ENCODE peak calls at places on chromosomes 13 and 19, in five cellular contexts. Z, J, B, O and A are unnamed samples.

GRCh38 chr19:42023121-42023942 is 29.3 kb upstream of the ATP1A3 start:
- DNase-seq in J (peak), Z (no peak), B (peak), O (peak), A (peak)

GRCh38 chr19:33815410-33816340 is 19.0 kb downstream of the KCTD15 start:
- DNase-seq in O (no peak), Z (no peak), B (no peak), J (peak), A (no peak)

GRCh38 chr19:45404557-45405434 is at the start of gene PPP1R13L:
- DNase-seq in B (peak), J (peak), Z (peak), O (peak), A (peak)

GRCh38 chr19:28710278-28710677 is 502.7 kb downstream of the UQCRFS1 start:
- DNase-seq in B (peak), J (peak), Z (peak), O (peak), A (peak)

GRCh38 chr19:21314676-21315075 is 14.5 kb downstream of the ZNF708 start:
- DNase-seq in O (no peak), J (peak), B (no peak), Z (no peak), A (no peak)

GRCh38 chr13:52411629-52412028 is 5.7 kb upstream of the THSD1 start:
- DNase-seq in B (no peak), J (no peak), Z (peak), O (no peak), A (no peak)

GRCh38 chr19:12996542-12997094 is 1.3 kb downstream of the NFIX start:
- DNase-seq in O (peak), Z (no peak), J (peak), B (peak), A (no peak)

GRCh38 chr19:52992109-52993004 is 21.4 kb upstream of the ERVV-1 start:
- DNase-seq in J (peak), Z (no peak), B (peak), O (no peak), A (no peak)

GRCh38 chr13:113928701-113929627 is 44.9 kb downstream of the C13orf46 start:
- DNase-seq in O (no peak), Z (no peak), J (peak), B (no peak), A (no peak)

GRCh38 chr13:42401376-42401775 is 129.4 kb downstream of the AKAP11 start:
- DNase-seq in J (no peak), B (no peak), Z (no peak), O (no peak), A (no peak)

GRCh38 chr19:43474986-43475705 is 9.7 kb upstream of the LYPD3 start:
- DNase-seq in B (peak), Z (no peak), O (no peak), J (peak), A (peak)

GRCh38 chr13:56907766-56908165 is 233.0 kb upstream of the PRR20A start:
- DNase-seq in B (no peak), Z (no peak), O (no peak), J (no peak), A (no peak)

GRCh38 chr19:19444694-19445155 is 39.2 kb downstream of the GATAD2A start:
- DNase-seq in J (no peak), Z (no peak), O (no peak), B (no peak), A (no peak)

GRCh38 chr19:29325241-29325975 is 112.5 kb upstream of the UQCRFS1 start:
- DNase-seq in J (no peak), O (no peak), Z (no peak), B (no peak), A (no peak)

GRCh38 chr19:52331757-52332156 is 4.3 kb upstream of the ZNF610 start:
- DNase-seq in Z (no peak), B (no peak), O (no peak), J (no peak), A (no peak)

GRCh38 chr19:12350185-12350889 is 15.1 kb downstream of the ZNF442 start:
- DNase-seq in Z (no peak), O (no peak), B (no peak), J (no peak), A (no peak)

GRCh38 chr13:28714651-28715050 is 4.1 kb downstream of the SLC46A3 start:
- DNase-seq in Z (no peak), J (no peak), O (no peak), B (no peak), A (no peak)

GRCh38 chr13:94664889-94665288 is 47.5 kb downstream of the SOX21 start:
- DNase-seq in O (no peak), J (no peak), Z (no peak), B (no peak), A (no peak)

GRCh38 chr13:112688560-112689497 is 1.0 kb upstream of the ATP11A start:
- DNase-seq in Z (no peak), B (no peak), O (peak), J (no peak), A (no peak)

GRCh38 chr13:102799544-102800144 is 725 bp downstream of the BIVM start:
- DNase-seq in O (no peak), B (peak), J (peak), Z (no peak), A (peak)

GRCh38 chr19:40191836-40192646 is 815 bp downstream of the MAP3K10 start:
- DNase-seq in B (peak), O (no peak), Z (no peak), J (peak), A (peak)

GRCh38 chr19:6464070-6464873 is at the start of gene CRB3:
- DNase-seq in Z (no peak), O (peak), B (no peak), J (no peak), A (no peak)

GRCh38 chr19:15173746-15174404 is 26.9 kb downstream of the NOTCH3 start:
- DNase-seq in B (no peak), Z (no peak), O (peak), J (no peak), A (no peak)

GRCh38 chr13:40179421-40179820 is 487.0 kb downstream of the FOXO1 start:
- DNase-seq in B (no peak), Z (no peak), J (no peak), O (no peak), A (no peak)

GRCh38 chr19:1102407-1103106 is 1.2 kb upstream of the GPX4 start:
- DNase-seq in J (no peak), O (peak), B (no peak), Z (peak), A (no peak)

GRCh38 chr19:30102666-30103065 is 160.6 kb downstream of the URI1 start:
- DNase-seq in J (no peak), B (no peak), Z (no peak), O (no peak), A (no peak)

GRCh38 chr13:73168993-73169401 is 110.2 kb downstream of the KLF5 start:
- DNase-seq in Z (no peak), J (no peak), O (no peak), B (no peak), A (no peak)

GRCh38 chr19:51808333-51808986 is 13.5 kb downstream of the FPR3 start:
- DNase-seq in J (peak), B (no peak), Z (no peak), O (peak), A (no peak)

GRCh38 chr13:48876289-48876688 is 99.4 kb upstream of the FNDC3A start:
- DNase-seq in B (no peak), O (no peak), J (no peak), Z (no peak), A (no peak)

GRCh38 chr19:18435848-18436631 is 1.9 kb downstream of the ISYNA1 start:
- DNase-seq in Z (no peak), J (no peak), B (no peak), O (no peak), A (no peak)

GRCh38 chr19:47661161-47661560 is 52.1 kb upstream of the EHD2 start:
- DNase-seq in Z (no peak), B (no peak), J (no peak), O (no peak), A (no peak)

GRCh38 chr19:17333611-17334413 is 843 bp downstream of the ANO8 start:
- DNase-seq in Z (peak), O (no peak), J (no peak), B (peak), A (no peak)

GRCh38 chr13:46751811-46752635 is 44.9 kb downstream of the ESD start:
- DNase-seq in Z (peak), J (no peak), O (no peak), B (no peak), A (no peak)

GRCh38 chr19:17296278-17296677 is 6.9 kb downstream of the ABHD8 start:
- DNase-seq in B (no peak), J (peak), Z (no peak), O (no peak), A (no peak)

GRCh38 chr19:54462072-54462712 is 1.4 kb downstream of the LENG9 start:
- DNase-seq in Z (no peak), O (no peak), B (peak), J (no peak), A (no peak)

GRCh38 chr19:54461201-54462071 is 2.1 kb downstream of the LENG9 start:
- DNase-seq in J (no peak), Z (no peak), B (peak), O (no peak), A (no peak)

GRCh38 chr19:54463531-54464043 is at the start of gene LENG9:
- DNase-seq in Z (no peak), J (peak), O (peak), B (peak), A (peak)

GRCh38 chr19:54464044-54464623 is 556 bp upstream of the LENG9 start:
- DNase-seq in Z (peak), B (peak), J (peak), O (peak), A (peak)

DNA sequence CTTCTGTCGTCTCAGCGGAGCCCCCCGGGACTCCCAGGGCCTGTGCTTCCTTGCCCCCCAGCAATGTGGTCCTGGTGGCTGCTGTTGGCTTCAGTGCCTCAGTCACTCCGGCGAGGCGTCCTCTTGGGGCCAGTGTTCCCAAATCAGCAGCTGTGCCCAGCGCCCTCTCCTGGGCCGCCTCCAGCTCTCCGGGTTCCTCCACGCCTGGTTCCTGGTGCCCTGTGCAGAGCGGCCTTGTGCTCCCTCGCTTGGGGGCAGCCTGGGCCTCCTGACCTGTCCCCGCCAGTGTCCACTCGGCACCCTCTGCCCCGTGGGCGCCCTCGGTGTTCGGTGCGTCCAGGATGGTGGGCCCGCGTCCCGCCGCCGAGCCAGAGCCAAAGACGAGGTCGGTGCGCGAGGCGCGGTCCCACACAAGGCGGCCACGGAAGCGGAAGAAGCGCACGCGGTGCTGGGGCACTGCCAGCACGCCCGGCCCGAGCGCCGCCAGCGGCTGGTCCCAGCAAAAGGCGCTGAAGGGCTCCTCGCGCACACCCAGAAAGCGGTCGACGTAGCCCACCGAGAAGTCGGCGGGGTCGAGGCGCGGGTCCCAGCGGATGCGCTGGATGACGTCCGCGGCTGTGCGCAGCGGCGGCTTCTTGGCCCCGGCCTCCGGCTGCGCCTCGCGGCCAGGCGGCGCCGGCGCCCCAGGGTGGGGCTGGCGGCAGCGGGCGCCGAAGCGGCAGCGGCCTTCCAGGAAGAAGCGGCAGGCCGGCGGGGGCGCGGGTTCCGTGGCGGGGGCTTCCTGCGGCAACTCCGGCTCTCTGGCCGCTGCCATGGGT is 656 bp downstream of the LENG9 start:
- DNase-seq in J (peak), B (peak), O (peak), Z (no peak), A (no peak)
- TF ChIP-seq FOXM1 in J (no peak), B (no peak), O (peak), Z (no peak), A (no peak)

GRCh38 chr19:2970201-2970838 is 7.0 kb upstream of the TLE6 start:
- DNase-seq in Z (no peak), J (no peak), O (no peak), B (no peak), A (no peak)
- TF ChIP-seq FOXM1 in Z (no peak), J (no peak), O (no peak), B (no peak), A (no peak)

GRCh38 chr13:43908156-43909126 is 28.7 kb downstream of the LACC1 start:
- DNase-seq in J (peak), O (peak), B (no peak), Z (no peak), A (no peak)
- TF ChIP-seq FOXM1 in J (no peak), O (no peak), B (no peak), Z (no peak), A (no peak)

GRCh38 chr13:95697052-95697680 is 20.2 kb downstream of the DNAJC3 start:
- DNase-seq in Z (no peak), B (no peak), O (no peak), J (no peak), A (no peak)

GRCh38 chr13:95698047-95698749 is 21.3 kb downstream of the DNAJC3 start:
- DNase-seq in Z (no peak), J (no peak), B (peak), O (no peak), A (peak)
- TF ChIP-seq FOXM1 in Z (no peak), J (no peak), B (no peak), O (no peak), A (no peak)

GRCh38 chr13:78604782-78605611 is 1.6 kb upstream of the POU4F1 start:
- DNase-seq in J (peak), O (peak), B (peak), Z (no peak), A (peak)

GRCh38 chr13:78601124-78601885 is 2.0 kb downstream of the POU4F1 start:
- DNase-seq in O (no peak), Z (no peak), B (no peak), J (peak), A (no peak)

GRCh38 chr13:78602561-78603239 is 652 bp downstream of the POU4F1 start:
- DNase-seq in Z (no peak), J (no peak), B (peak), O (no peak), A (peak)

GRCh38 chr13:78601886-78602560 is 1.3 kb downstream of the POU4F1 start:
- DNase-seq in O (no peak), J (peak), Z (no peak), B (no peak), A (no peak)

DNA sequence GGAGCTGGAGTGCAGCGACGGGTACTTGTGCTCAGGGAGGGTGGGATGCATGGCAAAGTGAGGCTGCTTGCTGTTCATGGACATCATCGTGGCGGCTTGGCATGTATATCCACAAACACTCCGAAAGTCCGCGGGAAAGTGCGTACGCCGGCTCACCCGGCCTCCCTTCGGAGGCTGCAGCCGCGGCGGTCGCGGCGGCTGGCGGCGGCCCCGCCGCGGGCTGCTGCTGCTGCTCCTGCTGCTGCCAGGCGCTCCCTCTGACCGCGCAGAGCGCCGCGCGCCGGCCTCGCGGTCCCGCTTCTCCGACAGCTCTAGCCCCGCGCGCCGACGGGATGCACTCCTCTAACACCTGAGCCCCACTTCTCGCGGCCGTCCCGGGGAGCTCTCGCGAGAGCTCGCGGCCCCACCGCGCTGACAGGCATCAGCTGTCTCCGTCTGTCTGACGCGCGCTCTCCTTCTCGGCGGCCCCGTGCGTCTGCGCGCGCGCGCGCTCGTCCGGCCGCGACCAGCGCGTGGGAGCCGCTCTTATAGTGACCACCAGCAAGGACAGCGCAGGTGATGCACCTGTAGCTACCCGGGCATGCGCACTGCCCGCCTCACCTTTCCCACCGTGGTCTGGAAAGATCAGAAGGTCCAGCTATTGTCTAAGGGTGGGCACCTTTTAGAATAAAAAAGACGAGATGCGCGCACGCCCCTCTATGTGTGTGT is at the start of gene POU4F1:
- DNase-seq in B (peak), Z (peak), O (peak), J (peak), A (peak)
- TF ChIP-seq FOXM1 in B (no peak), Z (no peak), O (no peak), J (no peak), A (peak)

DNA sequence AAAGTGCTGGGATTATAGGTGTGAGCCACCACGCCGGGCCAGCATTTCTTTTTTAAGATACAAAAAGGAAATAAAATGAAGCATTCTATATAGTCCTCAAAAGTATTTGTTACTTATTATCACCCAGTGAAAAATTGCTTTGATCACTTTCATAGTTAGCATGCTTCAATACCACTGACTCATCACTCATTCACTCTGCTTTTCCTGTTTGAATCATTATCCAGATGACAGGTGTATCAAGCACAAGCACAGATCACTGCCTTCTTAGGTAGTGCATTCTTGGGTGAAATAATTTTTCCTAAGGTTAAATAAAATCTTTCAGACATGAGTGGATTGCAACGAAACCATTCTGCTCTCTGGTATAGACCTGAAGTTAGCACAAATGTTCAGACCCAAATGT is 35.8 kb upstream of the SPART start:
- DNase-seq in Z (no peak), J (no peak), O (no peak), B (no peak), A (no peak)
- TF ChIP-seq FOXM1 in Z (no peak), J (no peak), O (no peak), B (no peak), A (no peak)